ENCODE peak calls at places on chromosomes 16 and 17, in seven cellular contexts. R is left lung, P is osteoblast, V is A549, C is transverse colon, B is right cardiac atrium, K is GM23248. Q is an unnamed sample. For H3K4me1, the result is how much of the 10 kb centered on the place peaks cover.

GRCh38 chr16:4529085-4530060 is 9.2 kb downstream of the CDIP1 start:
- DNase-seq in R (no peak), P (peak), V (no peak), C (no peak), B (no peak), K (peak), Q (no peak)

GRCh38 chr17:45353047-45353446 is 36.2 kb upstream of the MAP3K14 start:
- DNase-seq in R (no peak), P (no peak), V (no peak), C (peak), B (no peak), K (no peak), Q (no peak)

GRCh38 chr17:66397486-66397885 is 95.1 kb downstream of the PRKCA start:
- DNase-seq in R (no peak), P (peak), V (no peak), C (no peak), B (no peak), K (peak), Q (no peak)

GRCh38 chr16:79929260-79929977 is 328.9 kb upstream of the MAF start:
- DNase-seq in R (no peak), P (no peak), V (no peak), C (no peak), B (no peak), K (no peak), Q (no peak)

GRCh38 chr17:65431116-65431515 is 130.3 kb downstream of the AXIN2 start:
- DNase-seq in R (no peak), P (no peak), V (no peak), C (no peak), B (no peak), K (no peak), Q (no peak)

GRCh38 chr17:199806-200603 is 18.6 kb upstream of the DOC2B start:
- DNase-seq in R (no peak), P (peak), V (no peak), C (no peak), B (peak), K (no peak), Q (peak)

GRCh38 chr16:51166116-51166515 is 15.0 kb upstream of the SALL1 start:
- DNase-seq in R (no peak), P (no peak), V (no peak), C (no peak), B (no peak), K (no peak), Q (no peak)

GRCh38 chr16:3868967-3869366 is 11.5 kb downstream of the CREBBP start:
- DNase-seq in R (no peak), P (no peak), V (no peak), C (no peak), B (no peak), K (no peak), Q (no peak)

GRCh38 chr17:44842748-44843147 is 4.9 kb upstream of the HIGD1B start:
- DNase-seq in R (no peak), P (peak), V (no peak), C (no peak), B (no peak), K (peak), Q (no peak)

GRCh38 chr17:1724351-1724868 is at the start of gene WDR81:
- DNase-seq in R (peak), P (peak), V (peak), C (peak), B (peak), K (peak), Q (peak)

GRCh38 chr16:50735629-50736122 is 6.2 kb upstream of the CYLD start:
- DNase-seq in R (no peak), P (no peak), V (no peak), C (no peak), B (no peak), K (no peak), Q (no peak)

GRCh38 chr16:10692470-10692869 is 2.3 kb downstream of the TEKT5 start:
- DNase-seq in R (no peak), P (no peak), V (no peak), C (no peak), B (no peak), K (no peak), Q (no peak)

GRCh38 chr17:83203472-83204221 is 124.2 kb downstream of the METRNL start:
- DNase-seq in R (peak), P (peak), V (no peak), C (peak), B (peak), K (peak), Q (peak)

GRCh38 chr16:22152316-22152715 is 10.0 kb upstream of the SDR42E2 start:
- DNase-seq in R (no peak), P (no peak), V (no peak), C (no peak), B (no peak), K (no peak), Q (no peak)

GRCh38 chr16:22147853-22148252 is 14.5 kb upstream of the SDR42E2 start:
- DNase-seq in R (no peak), P (no peak), V (no peak), C (no peak), B (no peak), K (no peak), Q (no peak)

DNA sequence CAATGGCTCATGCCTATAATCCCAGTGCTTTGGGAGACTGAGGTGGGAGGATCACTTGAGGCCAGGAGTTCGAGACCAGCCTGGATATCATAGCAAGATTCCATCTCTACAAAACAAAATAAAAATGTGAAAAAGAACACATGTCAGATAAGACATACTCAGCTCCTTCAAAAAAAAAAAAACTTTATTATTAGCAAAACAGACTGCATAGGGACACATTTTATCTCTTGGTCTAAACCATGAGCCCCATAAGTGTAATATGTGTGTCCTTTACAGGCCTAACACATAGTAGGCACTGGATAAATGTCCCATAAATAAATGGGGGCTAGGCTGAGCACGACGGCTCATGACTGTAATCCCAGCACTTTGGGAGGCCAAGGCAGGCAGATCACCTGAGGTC is 10.7 kb upstream of the SDR42E2 start:
- DNase-seq in R (no peak), P (no peak), V (no peak), C (no peak), B (no peak), K (no peak), Q (no peak)
- H3K27ac ChIP-seq in R (no peak), P (no peak), V (no peak), C (no peak), B (no peak), K (no peak), Q (no peak)

DNA sequence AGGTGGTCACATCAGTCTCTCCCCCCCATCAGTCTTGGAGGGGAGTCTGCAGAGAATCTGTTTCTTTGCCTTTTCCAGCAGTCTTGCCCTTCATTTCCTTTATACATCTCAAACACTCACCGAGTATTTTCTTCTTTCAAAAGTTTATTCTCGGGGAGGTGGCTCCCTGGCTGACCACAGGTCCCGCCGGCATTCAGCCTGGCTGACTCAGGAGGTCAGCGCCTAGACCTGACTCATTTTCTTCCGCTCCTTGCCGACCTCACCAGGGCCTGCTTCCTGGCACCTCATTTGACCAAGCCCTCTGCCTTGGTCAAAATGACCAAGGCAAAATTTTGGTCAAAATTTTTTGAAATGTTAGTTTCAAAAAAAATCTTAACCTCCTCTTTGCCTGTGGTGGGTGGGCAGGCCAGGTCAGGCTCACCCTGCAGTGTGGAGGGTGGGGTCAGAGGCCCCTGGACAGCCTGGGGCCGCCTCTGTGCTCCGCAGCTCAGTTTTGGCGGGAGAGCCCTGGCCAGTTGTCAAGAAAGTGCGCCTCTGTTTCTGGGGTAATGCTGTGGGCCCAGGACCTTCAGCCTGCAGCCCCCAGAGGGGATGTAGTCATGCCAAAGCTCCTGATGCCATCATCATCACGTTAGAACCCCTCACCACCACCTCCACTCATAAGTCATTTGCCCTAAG is 165.6 kb downstream of the SPECC1 start:
- DNase-seq in R (no peak), P (peak), V (no peak), C (no peak), B (no peak), K (peak), Q (no peak)
- H3K4me1 ChIP-seq in R (under half), P (under half), V (under half), C (under half), B (under half), K (under half), Q (under half)

GRCh38 chr17:29157310-29157709 is 22.9 kb downstream of the MYO18A start:
- DNase-seq in R (no peak), P (no peak), V (no peak), C (no peak), B (no peak), K (no peak), Q (no peak)

GRCh38 chr17:29158096-29158495 is 22.1 kb downstream of the MYO18A start:
- DNase-seq in R (no peak), P (peak), V (no peak), C (no peak), B (peak), K (no peak), Q (no peak)

GRCh38 chr17:29155235-29155965 is 24.8 kb downstream of the MYO18A start:
- DNase-seq in R (peak), P (peak), V (peak), C (peak), B (peak), K (peak), Q (peak)

GRCh38 chr17:29155966-29156338 is 24.2 kb downstream of the MYO18A start:
- DNase-seq in R (no peak), P (peak), V (no peak), C (no peak), B (peak), K (peak), Q (no peak)

DNA sequence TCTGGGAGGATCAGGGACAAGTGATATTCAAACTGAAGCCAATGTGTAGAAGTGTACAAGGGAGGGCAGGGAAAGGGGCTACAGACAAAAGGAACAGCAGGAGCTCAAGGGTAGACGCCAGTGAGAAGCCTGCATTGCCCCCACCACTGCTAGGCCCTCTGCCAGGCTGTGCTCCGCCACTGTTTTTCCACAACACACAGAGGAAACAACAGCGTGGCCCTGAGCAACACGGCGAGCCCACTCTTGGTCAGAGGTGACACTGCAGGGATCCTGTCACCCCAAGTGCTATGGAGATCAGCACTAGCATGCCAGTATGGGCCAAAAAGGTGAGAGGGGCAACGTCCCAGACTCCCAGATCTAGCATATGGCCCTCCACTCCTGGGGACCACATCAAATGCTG is 23.4 kb downstream of the MYO18A start:
- DNase-seq in R (no peak), P (no peak), V (no peak), C (no peak), B (peak), K (no peak), Q (no peak)
- H3K27ac ChIP-seq in R (peak), P (no peak), V (peak), C (peak), B (peak), K (no peak), Q (peak)

GRCh38 chr17:78125976-78126894 is 2.3 kb downstream of the TMC6 start:
- DNase-seq in R (peak), P (peak), V (no peak), C (no peak), B (peak), K (no peak), Q (no peak)

GRCh38 chr17:78125138-78125913 is 3.2 kb downstream of the TMC6 start:
- DNase-seq in R (peak), P (peak), V (no peak), C (no peak), B (no peak), K (no peak), Q (no peak)

GRCh38 chr17:78123258-78123929 is 5.2 kb downstream of the TMC6 start:
- DNase-seq in R (no peak), P (no peak), V (no peak), C (no peak), B (no peak), K (no peak), Q (no peak)

GRCh38 chr17:78124081-78124835 is 4.3 kb downstream of the TMC6 start:
- DNase-seq in R (peak), P (peak), V (no peak), C (peak), B (peak), K (no peak), Q (no peak)

DNA sequence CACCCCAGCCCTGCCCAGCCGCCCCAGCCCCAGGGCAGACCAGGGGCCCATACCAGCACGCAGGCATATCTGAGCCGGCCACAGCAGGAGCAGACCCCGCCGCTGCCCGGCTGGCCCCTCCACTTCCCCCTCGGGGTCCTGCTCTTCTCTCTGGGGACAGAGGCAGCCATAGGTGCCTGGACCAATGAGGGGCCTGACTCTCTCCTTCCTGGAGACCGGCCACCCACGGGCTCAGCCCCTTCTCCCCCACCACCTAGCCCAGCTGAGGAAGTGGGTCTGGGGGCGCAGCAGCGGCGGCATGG is 3.8 kb downstream of the TMC6 start:
- DNase-seq in R (no peak), P (peak), V (no peak), C (no peak), B (no peak), K (no peak), Q (no peak)
- H3K4me1 ChIP-seq in R (under half), P (under half), V (under half), C (half or more), B (under half), K (under half), Q (half or more)

GRCh38 chr16:65725156-65725845 is 603.4 kb upstream of the CDH11 start:
- DNase-seq in R (no peak), P (peak), V (no peak), C (no peak), B (peak), K (peak), Q (no peak)

GRCh38 chr16:65728652-65729051 is 606.8 kb upstream of the CDH11 start:
- DNase-seq in R (no peak), P (no peak), V (no peak), C (no peak), B (no peak), K (no peak), Q (no peak)

GRCh38 chr16:65731840-65732239 is 610.0 kb upstream of the CDH11 start:
- DNase-seq in R (no peak), P (no peak), V (no peak), C (no peak), B (no peak), K (peak), Q (no peak)

GRCh38 chr16:65727534-65728137 is 605.8 kb upstream of the CDH11 start:
- DNase-seq in R (no peak), P (no peak), V (no peak), C (no peak), B (no peak), K (no peak), Q (no peak)

GRCh38 chr16:65728172-65728571 is 606.3 kb upstream of the CDH11 start:
- DNase-seq in R (no peak), P (no peak), V (no peak), C (no peak), B (no peak), K (no peak), Q (no peak)
- H3K27ac ChIP-seq in R (no peak), P (no peak), V (no peak), C (no peak), B (no peak), K (no peak), Q (no peak)

DNA sequence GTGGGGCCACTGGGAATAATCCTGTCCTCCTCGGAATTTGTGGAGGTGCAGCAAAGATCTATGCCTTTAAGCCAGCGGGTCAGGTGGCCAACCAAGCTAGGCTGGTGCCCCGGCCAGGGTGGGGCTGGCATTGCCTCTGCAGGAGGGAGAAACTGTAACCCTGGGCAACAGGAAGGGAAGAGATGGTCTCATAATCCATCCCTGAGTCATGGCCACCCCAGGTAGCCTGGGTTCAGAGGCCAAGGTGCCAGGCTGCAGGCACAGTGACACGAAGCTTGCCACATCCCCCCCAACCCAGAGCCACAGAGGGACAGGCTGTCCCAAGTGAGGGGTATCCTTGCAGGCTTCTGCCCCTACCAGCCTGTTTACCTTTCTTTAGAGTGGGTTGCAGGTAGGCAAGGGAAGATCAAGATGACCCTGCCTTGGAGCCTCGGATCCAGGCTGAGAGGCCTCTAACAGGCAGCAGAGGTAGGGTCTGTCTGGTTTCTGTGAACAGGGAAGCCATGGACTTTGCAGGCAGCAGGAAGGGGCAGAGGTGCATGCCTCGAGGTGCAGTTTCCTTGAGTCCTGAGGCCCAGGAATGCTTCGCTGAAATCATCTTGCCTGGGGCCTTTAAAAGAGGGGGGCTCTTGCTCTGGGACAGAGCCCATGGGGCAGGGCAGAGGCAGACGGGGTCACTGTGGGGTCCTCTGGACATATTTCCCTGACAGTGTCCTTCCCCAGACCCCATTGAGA is 4.0 kb downstream of the LASP1 start:
- DNase-seq in R (no peak), P (no peak), V (peak), C (peak), B (no peak), K (peak), Q (no peak)
- H3K4me1 ChIP-seq in R (under half), P (under half), V (half or more), C (half or more), B (under half), K (half or more), Q (half or more)

DNA sequence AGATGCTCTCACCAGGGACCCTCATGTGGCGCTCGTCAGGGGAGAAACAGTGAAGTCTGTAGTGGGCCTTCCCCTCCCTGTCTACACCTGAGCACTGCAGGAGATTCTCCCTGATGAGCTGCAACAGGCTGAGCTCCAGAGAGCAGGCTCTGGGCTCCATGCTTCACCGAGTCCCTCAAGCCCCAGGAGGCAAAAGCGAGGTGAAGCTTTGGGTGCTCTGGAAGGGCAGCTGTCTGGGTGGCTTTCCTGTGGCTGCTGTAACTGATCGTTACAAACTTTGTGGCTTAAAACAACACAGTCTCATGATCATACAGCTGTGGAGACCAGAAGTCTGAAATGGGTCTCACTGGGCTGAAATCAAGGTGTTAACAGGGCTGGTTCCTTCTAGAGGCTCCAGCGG is 12.1 kb upstream of the CD300LD start:
- DNase-seq in R (no peak), P (no peak), V (no peak), C (no peak), B (no peak), K (no peak), Q (no peak)
- H3K27ac ChIP-seq in R (no peak), P (no peak), V (peak), C (no peak), B (no peak), K (no peak), Q (no peak)

GRCh38 chr16:89843409-89844350 is 15.4 kb downstream of the SPIRE2 start:
- DNase-seq in R (no peak), P (no peak), V (no peak), C (no peak), B (no peak), K (no peak), Q (no peak)

GRCh38 chr16:89844739-89845339 is 16.6 kb downstream of the SPIRE2 start:
- DNase-seq in R (no peak), P (no peak), V (no peak), C (no peak), B (no peak), K (no peak), Q (no peak)

GRCh38 chr16:89847056-89847929 is 19.0 kb downstream of the SPIRE2 start:
- DNase-seq in R (no peak), P (no peak), V (no peak), C (peak), B (no peak), K (no peak), Q (no peak)

GRCh38 chr16:89847930-89848297 is 19.6 kb downstream of the SPIRE2 start:
- DNase-seq in R (no peak), P (no peak), V (no peak), C (peak), B (no peak), K (no peak), Q (no peak)

GRCh38 chr16:89845417-89845816 is 17.1 kb downstream of the SPIRE2 start:
- DNase-seq in R (no peak), P (no peak), V (no peak), C (peak), B (no peak), K (no peak), Q (no peak)
- H3K4me1 ChIP-seq in R (under half), P (under half), V (under half), C (under half), B (under half), K (under half), Q (under half)

Q was measured in lower lobe of right lung.